ENCODE peak calls at places on chromosomes 16 and 17, in nine cellular contexts. C is T-helper 1 cell; N is activated CD4-positive, alpha-beta T cell treated with anti-CD3 and anti-CD28 coated beads, Interleukin-2, amount 50 U/mL, for 24 hours; L is cardiac fibroblast; A is stimulated activated CD8-positive, alpha-beta memory T cell treated with anti-CD3 and anti-CD28 coated beads, Interleukin-4, amount 100 ng/mL, for 4 hours; M is midbrain; B is H54; R is 8988T; H is NCI-H460. P is an unnamed sample.

GRCh38 chr17:38960402-38960801 is 6.8 kb downstream of the FBXO47 start:
- DNase-seq in C (no peak), N (no peak), L (no peak), A (no peak), M (no peak), B (no peak), R (no peak), H (no peak), P (no peak)

GRCh38 chr17:43591750-43592562 is 45.8 kb upstream of the ETV4 start:
- DNase-seq in C (no peak), N (no peak), L (peak), A (no peak), M (no peak), B (peak), R (no peak), H (no peak), P (no peak)

GRCh38 chr17:27523712-27524111 is 67.5 kb downstream of the KSR1 start:
- DNase-seq in C (no peak), N (no peak), L (no peak), A (no peak), M (no peak), B (no peak), R (no peak), H (no peak), P (no peak)

GRCh38 chr16:74679983-74680382 is 13.3 kb upstream of the RFWD3 start:
- DNase-seq in C (no peak), N (no peak), L (no peak), A (no peak), M (no peak), B (no peak), R (no peak), H (no peak), P (no peak)

GRCh38 chr17:45432405-45433113 is at the start of gene ARHGAP27:
- DNase-seq in C (no peak), N (no peak), L (no peak), A (no peak), M (no peak), B (no peak), R (no peak), H (no peak), P (peak)

GRCh38 chr17:40451420-40451819 is 8.2 kb downstream of the IGFBP4 start:
- DNase-seq in C (no peak), N (no peak), L (peak), A (no peak), M (peak), B (no peak), R (no peak), H (no peak), P (no peak)

GRCh38 chr17:50908860-50909764 is 43.0 kb upstream of the TOB1 start:
- DNase-seq in C (peak), N (no peak), L (no peak), A (no peak), M (no peak), B (no peak), R (no peak), H (no peak), P (no peak)

GRCh38 chr16:89615596-89616090 is 2.2 kb downstream of the DPEP1 start:
- DNase-seq in C (no peak), N (no peak), L (peak), A (no peak), M (no peak), B (no peak), R (no peak), H (peak), P (no peak)

GRCh38 chr17:68775338-68775737 is 174.2 kb upstream of the FAM20A start:
- DNase-seq in C (no peak), N (no peak), L (peak), A (no peak), M (no peak), B (no peak), R (no peak), H (no peak), P (no peak)

GRCh38 chr16:9279661-9280060 is 188.2 kb downstream of the HAPSTR1 start:
- DNase-seq in C (no peak), N (no peak), L (no peak), A (no peak), M (no peak), B (no peak), R (no peak), H (no peak), P (no peak)

GRCh38 chr17:58402047-58402446 is 15.3 kb downstream of the RNF43 start:
- DNase-seq in C (no peak), N (no peak), L (peak), A (no peak), M (no peak), B (no peak), R (no peak), H (no peak), P (no peak)

GRCh38 chr17:44084131-44084538 is 13.6 kb downstream of the G6PC3 start:
- DNase-seq in C (no peak), N (no peak), L (no peak), A (no peak), M (no peak), B (no peak), R (peak), H (no peak), P (no peak)

GRCh38 chr16:65012357-65012756 is 109.5 kb downstream of the CDH11 start:
- DNase-seq in C (no peak), N (no peak), L (no peak), A (no peak), M (no peak), B (no peak), R (no peak), H (no peak), P (no peak)

GRCh38 chr17:8365143-8365542 is 11.4 kb downstream of the KRABD2 start:
- DNase-seq in C (no peak), N (no peak), L (peak), A (no peak), M (no peak), B (peak), R (no peak), H (no peak), P (no peak)

GRCh38 chr16:11691771-11692170 is 23.5 kb downstream of the SNN start:
- DNase-seq in C (no peak), N (no peak), L (no peak), A (no peak), M (no peak), B (no peak), R (no peak), H (no peak), P (no peak)

GRCh38 chr16:68235882-68236803 is at the start of gene ESRP2:
- DNase-seq in C (peak), N (no peak), L (no peak), A (no peak), M (no peak), B (no peak), R (peak), H (no peak), P (peak)

GRCh38 chr17:28318759-28319660 is at the start of gene TMEM97:
- DNase-seq in C (peak), N (peak), L (peak), A (peak), M (peak), B (peak), R (peak), H (peak), P (peak)

GRCh38 chr16:72091217-72091616 is 2.2 kb downstream of the TXNL4B start:
- DNase-seq in C (no peak), N (no peak), L (no peak), A (no peak), M (no peak), B (no peak), R (no peak), H (no peak), P (no peak)

GRCh38 chr17:55722742-55723487 is at the start of gene TMEM100:
- DNase-seq in C (no peak), N (no peak), L (peak), A (no peak), M (no peak), B (no peak), R (no peak), H (no peak), P (no peak)

GRCh38 chr16:2835638-2836493 is 5.8 kb downstream of the ZG16B start:
- DNase-seq in C (no peak), N (no peak), L (peak), A (no peak), M (no peak), B (peak), R (peak), H (no peak), P (no peak)

GRCh38 chr17:43670645-43671074 is 8.9 kb upstream of the MEOX1 start:
- DNase-seq in C (no peak), N (no peak), L (no peak), A (no peak), M (no peak), B (no peak), R (no peak), H (no peak), P (no peak)

GRCh38 chr17:51702963-51703362 is 442.6 kb downstream of the UTP18 start:
- DNase-seq in C (no peak), N (no peak), L (no peak), A (no peak), M (no peak), B (no peak), R (no peak), H (no peak), P (no peak)

GRCh38 chr17:68349157-68349556 is 57.9 kb downstream of the ARSG start:
- DNase-seq in C (no peak), N (no peak), L (no peak), A (no peak), M (no peak), B (no peak), R (no peak), H (no peak), P (no peak)

GRCh38 chr16:51163366-51163765 is 12.3 kb upstream of the SALL1 start:
- DNase-seq in C (no peak), N (no peak), L (no peak), A (no peak), M (no peak), B (no peak), R (no peak), H (no peak), P (no peak)

GRCh38 chr17:22506231-22506630 is 813.9 kb downstream of the KCNJ18 start:
- DNase-seq in C (no peak), N (no peak), L (no peak), A (no peak), M (no peak), B (no peak), R (no peak), H (no peak), P (no peak)

GRCh38 chr17:2158011-2158410 is 103.1 kb downstream of the HIC1 start:
- DNase-seq in C (no peak), N (no peak), L (peak), A (no peak), M (no peak), B (no peak), R (no peak), H (no peak), P (no peak)

GRCh38 chr17:75908201-75908600 is 3.5 kb upstream of the MRPL38 start:
- DNase-seq in C (no peak), N (no peak), L (no peak), A (no peak), M (no peak), B (no peak), R (no peak), H (no peak), P (peak)

P was measured in NCI-H510A.